ENCODE peak calls at places on chromosomes 1 and 21, in nine cellular contexts. One of them, this sample, is unnamed.

GRCh38 chr21:22575165-22575584 is 1577.0 kb downstream of the NCAM2 start:
- DNase-seq in neural crest cell: peak
- DNase-seq in GM13976: no peak
- DNase-seq in NCI-H1092: peak
- DNase-seq in activated T-helper 1 cell treated with Interleukin-2 at 50 U/mL for 16 hours: no peak
- DNase-seq in hypothalamus: no peak
- DNase-seq in HCEC 1CT: no peak
- DNase-seq in renal cortical epithelial cell: no peak
- DNase-seq in ureter: no peak
- DNase-seq in this sample: no peak

GRCh38 chr1:43317817-43318471 is 17.2 kb downstream of the TIE1 start:
- DNase-seq in renal cortical epithelial cell: no peak
- DNase-seq in ureter: no peak
- DNase-seq in HCEC 1CT: no peak
- DNase-seq in activated T-helper 1 cell treated with Interleukin-2 at 50 U/mL for 16 hours: no peak
- DNase-seq in hypothalamus: no peak
- DNase-seq in neural crest cell: no peak
- DNase-seq in GM13976: no peak
- DNase-seq in NCI-H1092: no peak
- DNase-seq in this sample: no peak

GRCh38 chr1:81617308-81618027 is 183.3 kb upstream of the ADGRL2 start:
- DNase-seq in HCEC 1CT: peak
- DNase-seq in hypothalamus: no peak
- DNase-seq in NCI-H1092: no peak
- DNase-seq in activated T-helper 1 cell treated with Interleukin-2 at 50 U/mL for 16 hours: no peak
- DNase-seq in renal cortical epithelial cell: peak
- DNase-seq in neural crest cell: no peak
- DNase-seq in ureter: no peak
- DNase-seq in GM13976: no peak
- DNase-seq in this sample: peak

GRCh38 chr1:4752059-4752458 is 97.7 kb downstream of the AJAP1 start:
- DNase-seq in GM13976: no peak
- DNase-seq in ureter: no peak
- DNase-seq in activated T-helper 1 cell treated with Interleukin-2 at 50 U/mL for 16 hours: no peak
- DNase-seq in HCEC 1CT: no peak
- DNase-seq in neural crest cell: no peak
- DNase-seq in hypothalamus: no peak
- DNase-seq in NCI-H1092: no peak
- DNase-seq in renal cortical epithelial cell: no peak
- DNase-seq in this sample: peak

GRCh38 chr1:116128669-116129068 is 17.5 kb downstream of the MAB21L3 start:
- DNase-seq in renal cortical epithelial cell: no peak
- DNase-seq in activated T-helper 1 cell treated with Interleukin-2 at 50 U/mL for 16 hours: no peak
- DNase-seq in ureter: no peak
- DNase-seq in NCI-H1092: no peak
- DNase-seq in HCEC 1CT: no peak
- DNase-seq in neural crest cell: no peak
- DNase-seq in hypothalamus: no peak
- DNase-seq in GM13976: no peak
- DNase-seq in this sample: no peak

GRCh38 chr1:161311595-161312181 is 1.9 kb upstream of the MPZ start:
- DNase-seq in GM13976: no peak
- DNase-seq in activated T-helper 1 cell treated with Interleukin-2 at 50 U/mL for 16 hours: no peak
- DNase-seq in ureter: no peak
- DNase-seq in renal cortical epithelial cell: peak
- DNase-seq in neural crest cell: no peak
- DNase-seq in HCEC 1CT: no peak
- DNase-seq in hypothalamus: no peak
- DNase-seq in NCI-H1092: no peak
- DNase-seq in this sample: peak

GRCh38 chr1:232851532-232851931 is 46.3 kb downstream of the MAP10 start:
- DNase-seq in hypothalamus: no peak
- DNase-seq in renal cortical epithelial cell: no peak
- DNase-seq in HCEC 1CT: no peak
- DNase-seq in activated T-helper 1 cell treated with Interleukin-2 at 50 U/mL for 16 hours: no peak
- DNase-seq in ureter: no peak
- DNase-seq in neural crest cell: no peak
- DNase-seq in NCI-H1092: no peak
- DNase-seq in GM13976: no peak
- DNase-seq in this sample: no peak

GRCh38 chr1:41355356-41355755 is 5.9 kb upstream of the FOXO6 start:
- DNase-seq in activated T-helper 1 cell treated with Interleukin-2 at 50 U/mL for 16 hours: no peak
- DNase-seq in NCI-H1092: no peak
- DNase-seq in hypothalamus: no peak
- DNase-seq in neural crest cell: no peak
- DNase-seq in renal cortical epithelial cell: no peak
- DNase-seq in HCEC 1CT: no peak
- DNase-seq in GM13976: no peak
- DNase-seq in ureter: peak
- DNase-seq in this sample: no peak

GRCh38 chr1:217063065-217063908 is 340.1 kb upstream of the ESRRG start:
- DNase-seq in neural crest cell: no peak
- DNase-seq in hypothalamus: no peak
- DNase-seq in GM13976: no peak
- DNase-seq in activated T-helper 1 cell treated with Interleukin-2 at 50 U/mL for 16 hours: no peak
- DNase-seq in renal cortical epithelial cell: no peak
- DNase-seq in NCI-H1092: no peak
- DNase-seq in HCEC 1CT: no peak
- DNase-seq in ureter: no peak
- DNase-seq in this sample: no peak

GRCh38 chr1:85297855-85298629 is 21.6 kb upstream of the BCL10 start:
- DNase-seq in NCI-H1092: peak
- DNase-seq in ureter: peak
- DNase-seq in activated T-helper 1 cell treated with Interleukin-2 at 50 U/mL for 16 hours: peak
- DNase-seq in hypothalamus: no peak
- DNase-seq in renal cortical epithelial cell: peak
- DNase-seq in GM13976: peak
- DNase-seq in HCEC 1CT: peak
- DNase-seq in neural crest cell: no peak
- DNase-seq in this sample: peak

GRCh38 chr1:101253976-101254660 is 17.3 kb downstream of the S1PR1 start:
- DNase-seq in hypothalamus: no peak
- DNase-seq in renal cortical epithelial cell: peak
- DNase-seq in GM13976: no peak
- DNase-seq in NCI-H1092: no peak
- DNase-seq in HCEC 1CT: peak
- DNase-seq in neural crest cell: no peak
- DNase-seq in activated T-helper 1 cell treated with Interleukin-2 at 50 U/mL for 16 hours: no peak
- DNase-seq in ureter: no peak
- DNase-seq in this sample: peak

GRCh38 chr1:212987702-212988322 is 27.9 kb downstream of the ANGEL2 start:
- DNase-seq in renal cortical epithelial cell: peak
- DNase-seq in HCEC 1CT: no peak
- DNase-seq in ureter: no peak
- DNase-seq in neural crest cell: no peak
- DNase-seq in activated T-helper 1 cell treated with Interleukin-2 at 50 U/mL for 16 hours: no peak
- DNase-seq in hypothalamus: no peak
- DNase-seq in GM13976: no peak
- DNase-seq in NCI-H1092: no peak
- DNase-seq in this sample: peak

GRCh38 chr1:56180806-56181205 is 398.6 kb downstream of the PLPP3 start:
- DNase-seq in GM13976: no peak
- DNase-seq in ureter: no peak
- DNase-seq in activated T-helper 1 cell treated with Interleukin-2 at 50 U/mL for 16 hours: no peak
- DNase-seq in renal cortical epithelial cell: no peak
- DNase-seq in neural crest cell: no peak
- DNase-seq in NCI-H1092: no peak
- DNase-seq in HCEC 1CT: no peak
- DNase-seq in hypothalamus: no peak
- DNase-seq in this sample: no peak

GRCh38 chr1:243968413-243968812 is 82.7 kb upstream of the ZBTB18 start:
- DNase-seq in renal cortical epithelial cell: no peak
- DNase-seq in GM13976: no peak
- DNase-seq in ureter: no peak
- DNase-seq in hypothalamus: no peak
- DNase-seq in NCI-H1092: no peak
- DNase-seq in HCEC 1CT: peak
- DNase-seq in neural crest cell: no peak
- DNase-seq in activated T-helper 1 cell treated with Interleukin-2 at 50 U/mL for 16 hours: no peak
- DNase-seq in this sample: peak

GRCh38 chr1:208848854-208849253 is 604.7 kb upstream of the PLXNA2 start:
- DNase-seq in ureter: no peak
- DNase-seq in activated T-helper 1 cell treated with Interleukin-2 at 50 U/mL for 16 hours: no peak
- DNase-seq in hypothalamus: no peak
- DNase-seq in neural crest cell: no peak
- DNase-seq in HCEC 1CT: no peak
- DNase-seq in renal cortical epithelial cell: no peak
- DNase-seq in NCI-H1092: no peak
- DNase-seq in GM13976: no peak
- DNase-seq in this sample: no peak

GRCh38 chr1:62097464-62097863 is 97.2 kb upstream of the L1TD1 start:
- DNase-seq in renal cortical epithelial cell: no peak
- DNase-seq in ureter: no peak
- DNase-seq in NCI-H1092: no peak
- DNase-seq in GM13976: no peak
- DNase-seq in activated T-helper 1 cell treated with Interleukin-2 at 50 U/mL for 16 hours: no peak
- DNase-seq in neural crest cell: no peak
- DNase-seq in HCEC 1CT: no peak
- DNase-seq in hypothalamus: no peak
- DNase-seq in this sample: no peak

GRCh38 chr1:221868894-221869293 is 127.0 kb upstream of the DUSP10 start:
- DNase-seq in hypothalamus: no peak
- DNase-seq in NCI-H1092: no peak
- DNase-seq in HCEC 1CT: peak
- DNase-seq in renal cortical epithelial cell: peak
- DNase-seq in GM13976: no peak
- DNase-seq in ureter: no peak
- DNase-seq in activated T-helper 1 cell treated with Interleukin-2 at 50 U/mL for 16 hours: no peak
- DNase-seq in neural crest cell: no peak
- DNase-seq in this sample: peak

GRCh38 chr1:17559618-17560419 is 20.3 kb downstream of the ARHGEF10L start:
- DNase-seq in renal cortical epithelial cell: peak
- DNase-seq in hypothalamus: no peak
- DNase-seq in activated T-helper 1 cell treated with Interleukin-2 at 50 U/mL for 16 hours: no peak
- DNase-seq in GM13976: no peak
- DNase-seq in HCEC 1CT: no peak
- DNase-seq in NCI-H1092: no peak
- DNase-seq in neural crest cell: no peak
- DNase-seq in ureter: peak
- DNase-seq in this sample: peak

GRCh38 chr1:67264899-67265298 is 42.8 kb upstream of the IL12RB2 start:
- DNase-seq in renal cortical epithelial cell: no peak
- DNase-seq in NCI-H1092: no peak
- DNase-seq in GM13976: peak
- DNase-seq in activated T-helper 1 cell treated with Interleukin-2 at 50 U/mL for 16 hours: no peak
- DNase-seq in HCEC 1CT: no peak
- DNase-seq in ureter: no peak
- DNase-seq in neural crest cell: no peak
- DNase-seq in hypothalamus: no peak
- DNase-seq in this sample: no peak

GRCh38 chr21:30044447-30045064 is 104.8 kb upstream of the GRIK1 start:
- DNase-seq in activated T-helper 1 cell treated with Interleukin-2 at 50 U/mL for 16 hours: no peak
- DNase-seq in NCI-H1092: peak
- DNase-seq in GM13976: no peak
- DNase-seq in neural crest cell: peak
- DNase-seq in hypothalamus: no peak
- DNase-seq in HCEC 1CT: no peak
- DNase-seq in renal cortical epithelial cell: peak
- DNase-seq in ureter: no peak
- DNase-seq in this sample: peak

GRCh38 chr1:79380078-79380477 is 373.5 kb upstream of the ADGRL4 start:
- DNase-seq in HCEC 1CT: no peak
- DNase-seq in hypothalamus: no peak
- DNase-seq in neural crest cell: no peak
- DNase-seq in GM13976: no peak
- DNase-seq in ureter: no peak
- DNase-seq in activated T-helper 1 cell treated with Interleukin-2 at 50 U/mL for 16 hours: no peak
- DNase-seq in renal cortical epithelial cell: no peak
- DNase-seq in NCI-H1092: no peak
- DNase-seq in this sample: no peak